ENCODE peak calls at places on chromosome 3, in four cellular contexts. D is transverse colon, J is HL-60, K is stomach. T is an unnamed sample.

GRCh38 chr3:154730221-154730620 is 300.2 kb upstream of the GPR149 start:
- DNase-seq in K (no peak), D (no peak), J (peak), T (no peak)

GRCh38 chr3:113602836-113603235 is 70.5 kb downstream of the SIDT1 start:
- DNase-seq in K (no peak), J (no peak), D (no peak), T (no peak)

GRCh38 chr3:39143051-39143885 is 10.1 kb downstream of the CSRNP1 start:
- DNase-seq in K (no peak), J (no peak), D (no peak), T (no peak)

GRCh38 chr3:168091961-168092360 is 3.8 kb downstream of the GOLIM4 start:
- DNase-seq in K (no peak), J (no peak), D (no peak), T (no peak)

GRCh38 chr3:53169045-53169831 is 8.2 kb downstream of the PRKCD start:
- DNase-seq in J (peak), D (no peak), K (no peak), T (no peak)

GRCh38 chr3:47583320-47584075 is 4.8 kb upstream of the CSPG5 start:
- DNase-seq in D (no peak), J (no peak), K (no peak), T (no peak)

GRCh38 chr3:132569153-132569552 is 27.9 kb upstream of the ACKR4 start:
- DNase-seq in J (no peak), K (no peak), D (no peak), T (no peak)

GRCh38 chr3:196883361-196883760 is 15.6 kb downstream of the SENP5 start:
- DNase-seq in D (no peak), K (no peak), J (no peak), T (no peak)

GRCh38 chr3:7964899-7965298 is 536.7 kb upstream of the LMCD1 start:
- DNase-seq in D (no peak), K (no peak), J (no peak), T (no peak)

GRCh38 chr3:193963808-193964516 is 172.0 kb upstream of the HES1 start:
- DNase-seq in D (no peak), J (no peak), K (no peak), T (no peak)

GRCh38 chr3:116399701-116400261 is 45.5 kb downstream of the LSAMP start:
- DNase-seq in K (no peak), J (no peak), D (no peak), T (no peak)

GRCh38 chr3:10140996-10141546 is 507 bp upstream of the VHL start:
- DNase-seq in J (no peak), D (no peak), K (no peak), T (no peak)

GRCh38 chr3:16800361-16800760 is 84.4 kb upstream of the PLCL2 start:
- DNase-seq in K (no peak), D (no peak), J (no peak), T (no peak)

DNA sequence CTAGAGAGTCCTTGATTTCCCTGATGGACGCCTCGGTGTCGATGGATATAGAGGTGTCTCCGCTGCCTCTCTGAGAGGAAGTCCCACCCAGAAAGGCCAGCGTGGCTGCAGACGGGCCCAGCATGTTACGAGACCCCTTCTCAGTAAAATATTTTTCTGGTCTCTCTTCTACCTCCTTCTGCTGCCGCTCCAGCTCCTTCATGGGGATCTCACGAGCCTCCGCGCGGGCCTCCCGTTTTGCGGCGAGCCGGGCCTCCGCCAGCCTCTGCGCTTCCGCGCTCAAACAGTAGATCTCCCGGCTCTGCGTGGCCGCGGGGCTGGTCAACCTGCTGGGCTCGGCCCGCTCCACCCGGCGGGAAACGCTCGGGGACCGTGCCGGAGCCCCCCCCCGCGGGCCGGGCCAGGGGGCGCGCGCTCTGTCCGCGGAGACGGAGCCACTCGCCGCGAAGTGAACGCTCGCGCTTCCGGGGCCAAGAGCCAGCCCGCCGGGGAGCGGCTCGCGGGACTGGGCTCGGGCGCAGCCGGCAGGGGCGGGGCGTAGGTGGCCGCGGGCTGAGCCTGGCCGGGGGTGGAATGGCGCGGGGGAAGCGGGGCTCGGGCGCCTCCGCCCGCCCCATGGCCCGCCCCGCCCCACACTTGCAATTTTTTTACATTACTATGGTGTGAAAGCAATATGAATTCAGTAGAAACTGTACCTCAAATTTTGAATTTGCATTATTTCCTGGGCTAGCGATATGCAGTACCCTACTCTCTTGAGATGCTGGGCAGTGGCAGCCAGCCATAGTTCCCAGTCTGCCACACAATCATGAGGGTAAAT is 10.2 kb upstream of the KCNMB3 start:
- DNase-seq in J (peak), D (peak), K (peak), T (peak)
- H3K27ac ChIP-seq in J (no peak), D (peak), K (peak), T (peak)

GRCh38 chr3:165754219-165755007 is 82.8 kb downstream of the BCHE start:
- DNase-seq in K (no peak), D (no peak), J (no peak), T (no peak)
- TF ChIP-seq POLR2AphosphoS5 in K (no peak), D (no peak), J (no peak), T (no peak)

GRCh38 chr3:172057059-172057458 is 17.7 kb downstream of the FNDC3B start:
- DNase-seq in J (no peak), K (no peak), D (no peak), T (no peak)
- H3K27ac ChIP-seq in J (no peak), K (peak), D (no peak), T (peak)

DNA sequence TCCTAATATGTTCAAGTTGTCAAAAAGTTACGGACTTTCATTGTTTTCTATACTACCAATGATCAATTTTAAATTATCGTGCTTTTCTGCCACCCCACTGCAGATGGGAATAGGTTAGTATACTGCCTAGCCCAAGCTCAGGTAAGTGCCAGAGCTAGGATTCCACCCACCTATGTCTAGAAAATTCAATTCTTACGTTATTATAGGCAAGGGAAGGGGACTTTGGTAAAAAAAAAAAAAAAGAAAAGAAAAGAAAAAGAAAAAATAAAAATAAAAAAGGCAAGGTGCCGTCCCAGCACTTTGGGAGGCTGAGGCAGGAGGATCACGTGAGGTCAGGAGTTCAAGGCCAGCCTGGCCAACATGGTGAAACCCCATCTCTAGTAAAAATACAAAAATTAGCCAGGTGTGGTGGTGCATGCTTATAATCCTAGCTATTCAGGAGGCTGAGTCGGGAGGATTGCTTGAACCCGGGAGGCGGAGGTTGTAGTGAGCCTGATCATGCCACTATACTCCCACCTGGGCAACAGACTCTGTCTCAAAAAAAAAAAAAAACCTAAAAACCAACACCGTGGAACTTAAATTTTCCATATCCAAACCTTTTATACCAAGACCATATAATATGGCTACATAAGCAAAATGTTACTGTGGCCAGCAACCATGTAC is 1.3 kb downstream of the RPL22L1 start:
- DNase-seq in D (no peak), J (no peak), K (no peak), T (no peak)
- TF ChIP-seq POLR2AphosphoS5 in D (no peak), J (peak), K (no peak), T (no peak)

GRCh38 chr3:101762041-101762646 is 16.9 kb upstream of the NXPE3 start:
- DNase-seq in D (no peak), K (no peak), J (no peak), T (no peak)

DNA sequence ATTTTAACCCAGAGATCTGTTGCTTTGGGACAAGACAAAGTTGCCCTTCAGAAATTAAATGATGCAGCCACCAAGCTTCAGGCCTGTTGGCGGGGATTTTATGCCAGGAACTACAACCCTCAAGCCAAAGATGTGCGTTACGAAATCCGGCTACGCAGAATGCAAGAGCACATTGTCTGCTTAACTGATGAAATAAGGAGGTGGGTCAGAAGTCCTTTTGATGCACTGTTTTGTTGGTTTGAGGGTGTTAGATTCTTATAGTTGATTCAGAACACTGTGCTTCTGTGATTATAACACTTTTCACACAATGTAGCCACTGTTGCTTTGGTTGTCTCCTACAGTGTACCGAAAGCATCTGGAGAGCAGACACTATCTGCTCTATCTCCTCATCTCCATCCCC is 20.8 kb upstream of the NXPE3 start:
- DNase-seq in K (no peak), J (peak), D (no peak), T (no peak)
- H3K27ac ChIP-seq in K (no peak), J (no peak), D (no peak), T (no peak)

GRCh38 chr3:57949779-57950618 is 58.2 kb upstream of the FLNB start:
- DNase-seq in D (no peak), K (peak), J (no peak), T (peak)
- TF ChIP-seq POLR2AphosphoS5 in D (no peak), K (peak), J (no peak), T (no peak)

DNA sequence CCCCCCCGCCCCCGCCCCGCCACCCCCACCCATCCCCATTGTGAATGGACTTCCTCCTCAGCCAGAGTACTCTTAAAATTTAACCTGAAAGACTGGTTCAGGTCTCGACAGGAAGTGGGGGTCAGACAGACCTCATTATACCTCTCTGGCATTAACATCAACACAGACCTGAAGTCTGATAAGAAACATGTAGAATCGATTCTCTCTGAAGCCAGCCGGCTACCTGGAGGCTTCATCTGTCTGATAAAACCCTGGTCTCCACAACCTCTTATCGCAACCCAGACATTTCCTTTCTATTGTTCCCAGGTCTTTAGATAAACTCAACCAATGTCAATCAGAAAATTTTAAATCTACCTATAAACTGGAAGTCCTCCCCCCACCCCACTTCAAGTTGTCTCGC is 42.6 kb downstream of the SLCO2A1 start:
- DNase-seq in J (no peak), K (no peak), D (no peak), T (no peak)
- H3K27ac ChIP-seq in J (peak), K (no peak), D (no peak), T (no peak)

GRCh38 chr3:5186089-5186853 is 1.2 kb upstream of the EDEM1 start:
- DNase-seq in K (no peak), D (no peak), J (peak), T (no peak)
- TF ChIP-seq POLR2AphosphoS5 in K (no peak), D (no peak), J (peak), T (no peak)

GRCh38 chr3:123702720-123703119 is 117.9 kb upstream of the HACD2 start:
- DNase-seq in D (no peak), J (no peak), K (no peak), T (no peak)
- H3K27ac ChIP-seq in D (peak), J (no peak), K (no peak), T (no peak)

T was measured in spleen.